ENCODE peak calls at places on chromosomes 4 and X, in four cellular contexts. M is endothelial cell of umbilical vein, I is tibial artery, E is thoracic aorta. K is an unnamed sample.
A peak's percentile ranks its signal among the peaks of the same experiment; 100 is the strongest.

GRCh38 chrX:7689791-7690412 is 153.1 kb upstream of the VCX start:
- DNase-seq in M (no peak), I (no peak), E (no peak), K (no peak)

GRCh38 chrX:118038614-118039365 is 77.8 kb downstream of the KLHL13 start:
- DNase-seq in M (no peak), I (peak; percentile 25), E (no peak), K (no peak)

GRCh38 chr4:88005086-88005485 is 2.3 kb upstream of the PKD2 start:
- DNase-seq in M (no peak), I (peak; percentile 77), E (no peak), K (no peak)

GRCh38 chr4:37905526-37906169 is 14.8 kb downstream of the TBC1D1 start:
- DNase-seq in M (no peak), I (no peak), E (no peak), K (no peak)

GRCh38 chrX:97027384-97027922 is 143.7 kb downstream of the RPA4 start:
- DNase-seq in M (no peak), I (no peak), E (no peak), K (no peak)

GRCh38 chr4:3830774-3831528 is 64.8 kb downstream of the ADRA2C start:
- DNase-seq in M (no peak), I (no peak), E (no peak), K (no peak)

GRCh38 chr4:42865572-42866189 is 26.8 kb upstream of the GRXCR1 start:
- DNase-seq in M (peak; percentile 35), I (peak; percentile 45), E (no peak), K (no peak)

GRCh38 chrX:43836435-43837184 is 45.6 kb downstream of the MAOB start:
- DNase-seq in M (peak; percentile 35), I (no peak), E (no peak), K (no peak)

GRCh38 chr4:33184684-33185083 is 2464.5 kb downstream of the PCDH7 start:
- DNase-seq in M (no peak), I (no peak), E (no peak), K (no peak)

GRCh38 chr4:14835708-14836107 is 166.6 kb upstream of the CPEB2 start:
- DNase-seq in M (no peak), I (no peak), E (no peak), K (no peak)

GRCh38 chrX:129493643-129494042 is 29.6 kb downstream of the SMARCA1 start:
- DNase-seq in M (peak; percentile 37), I (no peak), E (no peak), K (no peak)

GRCh38 chr4:53507671-53508286 is 83.5 kb downstream of the LNX1 start:
- DNase-seq in M (peak; percentile 77), I (peak; percentile 85), E (peak; percentile 78), K (peak; percentile 90)

GRCh38 chr4:40254961-40255721 is 58.3 kb downstream of the RHOH start:
- DNase-seq in M (peak; percentile 71), I (no peak), E (no peak), K (no peak)

GRCh38 chr4:82898322-82899243 is 2.0 kb upstream of the THAP9 start:
- DNase-seq in M (peak; percentile 83), I (peak; percentile 27), E (peak; percentile 14), K (peak; percentile 73)

GRCh38 chrX:16665089-16665488 is 15.1 kb downstream of the S100G start:
- DNase-seq in M (peak; percentile 11), I (no peak), E (no peak), K (no peak)

GRCh38 chrX:55008571-55009358 is 8.6 kb downstream of the APEX2 start:
- DNase-seq in M (peak; percentile 42), I (no peak), E (no peak), K (no peak)

GRCh38 chr4:99361268-99361922 is 8.8 kb upstream of the ADH1C start:
- DNase-seq in M (no peak), I (no peak), E (no peak), K (no peak)

GRCh38 chrX:24646745-24647182 is 383 bp downstream of the PCYT1B start:
- DNase-seq in M (peak; percentile 14), I (no peak), E (no peak), K (no peak)

GRCh38 chrX:2449135-2449886 is 51.5 kb downstream of the DHRSX start:
- DNase-seq in M (no peak), I (no peak), E (no peak), K (no peak)

GRCh38 chrX:38107028-38107427 is 100.7 kb downstream of the SYTL5 start:
- DNase-seq in M (no peak), I (no peak), E (no peak), K (no peak)

GRCh38 chr4:140982613-140983340 is 150.5 kb downstream of the RNF150 start:
- DNase-seq in M (no peak), I (no peak), E (no peak), K (no peak)

GRCh38 chr4:1895489-1895888 is 24.3 kb downstream of the NSD2 start:
- DNase-seq in M (no peak), I (no peak), E (no peak), K (no peak)

GRCh38 chr4:177411996-177412395 is 30.2 kb downstream of the AGA start:
- DNase-seq in M (no peak), I (no peak), E (no peak), K (no peak)

GRCh38 chr4:132180020-132180427 is 969.1 kb upstream of the PCDH10 start:
- DNase-seq in M (peak; percentile 45), I (no peak), E (no peak), K (no peak)

GRCh38 chr4:1711055-1711905 is 839 bp downstream of the SLBP start:
- DNase-seq in M (peak; percentile 65), I (peak; percentile 55), E (no peak), K (peak; percentile 31)

GRCh38 chr4:10606483-10607155 is 77.9 kb downstream of the CLNK start:
- DNase-seq in M (no peak), I (no peak), E (no peak), K (no peak)

GRCh38 chr4:83613994-83614393 is 78.1 kb downstream of the GPAT3 start:
- DNase-seq in M (no peak), I (no peak), E (no peak), K (no peak)

GRCh38 chr4:69133993-69134392 is 37.7 kb downstream of the UGT2B7 start:
- DNase-seq in M (no peak), I (no peak), E (no peak), K (no peak)

GRCh38 chr4:24073948-24074347 is 184.1 kb upstream of the PPARGC1A start:
- DNase-seq in M (no peak), I (no peak), E (no peak), K (no peak)

GRCh38 chr4:182826391-182826790 is 90.8 kb downstream of the DCTD start:
- DNase-seq in M (no peak), I (no peak), E (no peak), K (no peak)

GRCh38 chr4:158949094-158949493 is 153.8 kb upstream of the RAPGEF2 start:
- DNase-seq in M (peak; percentile 82), I (no peak), E (no peak), K (no peak)

GRCh38 chrX:45077748-45078424 is 122.8 kb downstream of the DIPK2B start:
- DNase-seq in M (no peak), I (no peak), E (no peak), K (no peak)

GRCh38 chr4:83074086-83074704 is 39.2 kb downstream of the COPS4 start:
- DNase-seq in M (peak; percentile 72), I (no peak), E (no peak), K (no peak)

GRCh38 chr4:1536579-1537409 is 130.6 kb upstream of the NKX1-1 start:
- DNase-seq in M (no peak), I (no peak), E (no peak), K (no peak)

DNA sequence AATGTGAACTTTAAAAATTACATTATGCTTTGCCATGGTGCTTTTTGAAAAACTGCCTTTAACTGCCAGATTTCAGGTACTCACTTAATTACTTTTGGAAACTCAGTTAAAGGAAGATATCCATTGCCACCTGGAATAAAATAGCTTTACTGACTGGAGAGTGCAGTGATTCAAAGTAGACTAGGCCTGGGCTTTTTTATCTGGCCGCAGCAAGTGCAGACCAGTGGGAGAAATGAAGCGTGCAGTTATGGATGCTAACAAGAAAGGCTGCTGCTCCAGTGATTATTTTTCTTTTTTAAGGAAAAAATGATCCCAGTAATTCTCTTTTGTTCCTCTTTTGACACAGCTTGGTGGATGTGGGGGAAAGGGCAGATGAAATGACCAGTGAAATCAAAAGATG is 1.3 kb downstream of the SCARB2 start:
- DNase-seq in M (peak; percentile 34), I (no peak), E (no peak), K (no peak)
- H3K4me1 ChIP-seq in M (peaks cover 44% of the 10 kb centered on the region), I (peaks cover 45% of the 10 kb centered on the region), E (peaks cover 44% of the 10 kb centered on the region), K (peaks cover 57% of the 10 kb centered on the region)

DNA sequence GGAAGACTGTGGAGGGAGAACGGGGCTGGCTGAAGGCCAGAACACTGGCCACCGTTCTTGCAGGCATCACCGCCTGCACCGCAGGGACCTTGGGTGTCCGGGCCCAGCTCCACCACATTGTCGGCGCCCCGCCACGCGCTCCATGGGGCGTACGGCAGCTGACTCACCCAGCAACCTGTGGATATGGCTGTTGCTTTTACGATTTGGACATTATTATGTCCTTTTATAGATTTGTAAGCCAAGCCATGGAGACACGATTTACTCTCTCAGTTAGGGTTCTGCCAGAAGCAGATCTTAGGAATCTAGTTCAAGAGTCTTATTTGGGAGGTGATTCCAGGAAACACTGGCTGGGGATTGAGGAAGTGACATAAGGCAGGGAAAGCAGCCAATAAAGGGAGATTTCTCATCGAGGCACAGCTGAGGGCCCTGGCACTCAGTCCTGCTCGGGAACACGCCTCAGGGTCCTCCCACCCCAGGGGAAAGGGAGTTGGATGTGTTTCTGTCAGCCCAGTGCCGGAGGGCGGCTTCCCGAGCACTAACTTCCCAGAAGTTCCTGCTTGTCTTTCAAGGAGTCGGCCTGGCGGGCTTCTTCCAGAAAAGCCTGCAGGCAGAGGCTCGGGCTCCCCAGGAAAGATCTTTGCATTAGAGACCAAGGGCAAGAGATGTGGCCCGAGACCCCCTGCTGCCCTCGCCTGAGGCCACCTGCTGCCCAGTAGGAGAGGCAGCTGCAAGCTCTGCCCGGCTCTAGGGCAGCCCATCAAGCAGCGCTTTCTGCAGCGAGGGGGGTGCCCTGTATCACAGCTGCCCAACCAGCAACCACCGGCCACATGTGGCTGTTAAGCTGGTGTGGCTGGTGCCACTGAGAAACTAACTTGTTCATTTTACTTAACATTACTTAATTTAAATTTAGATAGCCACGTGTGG is 52.9 kb downstream of the CRMP1 start:
- DNase-seq in M (no peak), I (no peak), E (peak; percentile 11), K (peak; percentile 77)
- H3K27ac ChIP-seq in M (no peak overlapping the region), I (no peak overlapping the region), E (peak overlapping the region; percentile 31), K (peak overlapping the region; percentile 49)

GRCh38 chr4:78811034-78811433 is 34.9 kb downstream of the BMP2K start:
- DNase-seq in M (no peak), I (no peak), E (no peak), K (no peak)

GRCh38 chr4:78809928-78810835 is 34.0 kb downstream of the BMP2K start:
- DNase-seq in M (no peak), I (no peak), E (no peak), K (no peak)

GRCh38 chr4:78809295-78809694 is 33.1 kb downstream of the BMP2K start:
- DNase-seq in M (no peak), I (no peak), E (no peak), K (no peak)

DNA sequence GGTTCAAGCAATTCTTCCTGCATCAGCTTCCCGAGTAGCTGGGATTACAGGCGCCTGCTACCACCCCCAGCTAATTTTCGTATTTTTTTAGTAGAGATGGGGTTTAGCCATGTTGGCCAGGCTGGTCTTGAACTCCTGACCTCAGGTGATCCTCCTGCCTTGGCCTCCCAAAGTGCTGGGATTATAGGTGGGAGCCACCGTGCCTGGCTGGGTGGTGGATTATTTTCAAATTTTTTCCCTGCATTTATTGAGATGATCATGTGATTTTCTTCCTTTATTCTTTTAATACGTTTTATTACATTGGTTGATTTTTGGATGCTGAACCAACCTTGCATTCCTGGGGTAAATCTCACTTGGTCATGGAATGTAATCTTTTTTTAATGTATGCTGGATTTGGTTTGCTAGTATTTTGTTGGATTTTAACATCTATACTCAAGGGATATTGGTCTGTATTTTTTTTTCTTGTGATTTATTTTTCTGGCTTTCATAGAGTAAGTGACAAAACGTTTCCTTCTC is 30.9 kb downstream of the BMP2K start:
- DNase-seq in M (no peak), I (no peak), E (no peak), K (no peak)
- H3K9me3 ChIP-seq in M (no peaks in the 10 kb centered on the region), I (peaks cover 11% of the 10 kb centered on the region), E (peaks cover 5% of the 10 kb centered on the region), K (no peaks in the 10 kb centered on the region)

GRCh38 chr4:8291036-8291682 is 21.6 kb downstream of the HTRA3 start:
- DNase-seq in M (no peak), I (peak; percentile 12), E (no peak), K (no peak)
- H3K4me1 ChIP-seq in M (no peaks in the 10 kb centered on the region), I (no peaks in the 10 kb centered on the region), E (no peaks in the 10 kb centered on the region), K (no peaks in the 10 kb centered on the region)

K was measured in ascending aorta.